ENCODE peak calls at places on chromosome 5, in ten cellular contexts. One of them, this sample, is unnamed.
A peak's percentile ranks its signal among the peaks of the same experiment; 100 is the strongest.

GRCh38 chr5:144284931-144285330 is 114.3 kb downstream of the KCTD16 start:
- DNase-seq in HT-29: no peak
- DNase-seq in transverse colon: no peak
- DNase-seq in HTR-8/SVneo: no peak
- DNase-seq in NCI-H345: no peak
- DNase-seq in breast epithelium: no peak
- DNase-seq in IMR-90: peak; percentile 4
- DNase-seq in skeletal muscle cell: no peak
- DNase-seq in retinal pigment epithelial cell: no peak
- DNase-seq in activated gamma-delta T cell treated with Interleukin-2 at 50 U/mL for 16 hours: no peak
- DNase-seq in this sample: no peak

GRCh38 chr5:173823721-173824567 is 64.2 kb upstream of the CPEB4 start:
- DNase-seq in HTR-8/SVneo: peak; percentile 73
- DNase-seq in retinal pigment epithelial cell: peak; percentile 91
- DNase-seq in IMR-90: peak; percentile 85
- DNase-seq in breast epithelium: peak; percentile 74
- DNase-seq in activated gamma-delta T cell treated with Interleukin-2 at 50 U/mL for 16 hours: no peak
- DNase-seq in HT-29: peak; percentile 90
- DNase-seq in skeletal muscle cell: peak; percentile 53
- DNase-seq in transverse colon: peak; percentile 52
- DNase-seq in NCI-H345: no peak
- DNase-seq in this sample: peak; percentile 64

GRCh38 chr5:176816791-176817272 is 6.5 kb downstream of the UNC5A start:
- DNase-seq in IMR-90: no peak
- DNase-seq in retinal pigment epithelial cell: no peak
- DNase-seq in transverse colon: no peak
- DNase-seq in skeletal muscle cell: no peak
- DNase-seq in NCI-H345: peak; percentile 71
- DNase-seq in HTR-8/SVneo: no peak
- DNase-seq in HT-29: no peak
- DNase-seq in activated gamma-delta T cell treated with Interleukin-2 at 50 U/mL for 16 hours: no peak
- DNase-seq in breast epithelium: no peak
- DNase-seq in this sample: no peak

GRCh38 chr5:24363789-24364534 is 280.8 kb downstream of the CDH10 start:
- DNase-seq in retinal pigment epithelial cell: no peak
- DNase-seq in activated gamma-delta T cell treated with Interleukin-2 at 50 U/mL for 16 hours: no peak
- DNase-seq in breast epithelium: no peak
- DNase-seq in skeletal muscle cell: no peak
- DNase-seq in HTR-8/SVneo: no peak
- DNase-seq in HT-29: no peak
- DNase-seq in NCI-H345: peak; percentile 96
- DNase-seq in IMR-90: no peak
- DNase-seq in transverse colon: no peak
- DNase-seq in this sample: no peak

GRCh38 chr5:179549973-179550510 is 312 bp upstream of the RUFY1 start:
- DNase-seq in transverse colon: no peak
- DNase-seq in activated gamma-delta T cell treated with Interleukin-2 at 50 U/mL for 16 hours: no peak
- DNase-seq in skeletal muscle cell: no peak
- DNase-seq in NCI-H345: peak; percentile 54
- DNase-seq in retinal pigment epithelial cell: no peak
- DNase-seq in IMR-90: no peak
- DNase-seq in HT-29: peak; percentile 55
- DNase-seq in HTR-8/SVneo: no peak
- DNase-seq in breast epithelium: peak; percentile 54
- DNase-seq in this sample: no peak

GRCh38 chr5:74402553-74402952 is 238.0 kb downstream of the ENC1 start:
- DNase-seq in skeletal muscle cell: no peak
- DNase-seq in retinal pigment epithelial cell: no peak
- DNase-seq in breast epithelium: no peak
- DNase-seq in NCI-H345: no peak
- DNase-seq in IMR-90: no peak
- DNase-seq in HTR-8/SVneo: no peak
- DNase-seq in HT-29: peak; percentile 55
- DNase-seq in activated gamma-delta T cell treated with Interleukin-2 at 50 U/mL for 16 hours: no peak
- DNase-seq in transverse colon: no peak
- DNase-seq in this sample: no peak

GRCh38 chr5:109455598-109456096 is 45.9 kb upstream of the PJA2 start:
- DNase-seq in transverse colon: peak; percentile 11
- DNase-seq in retinal pigment epithelial cell: peak; percentile 97
- DNase-seq in HTR-8/SVneo: peak; percentile 81
- DNase-seq in HT-29: no peak
- DNase-seq in skeletal muscle cell: peak; percentile 99
- DNase-seq in NCI-H345: no peak
- DNase-seq in activated gamma-delta T cell treated with Interleukin-2 at 50 U/mL for 16 hours: no peak
- DNase-seq in IMR-90: peak; percentile 98
- DNase-seq in breast epithelium: peak; percentile 85
- DNase-seq in this sample: peak; percentile 19

GRCh38 chr5:154868702-154869101 is 10.3 kb downstream of the CNOT8 start:
- DNase-seq in IMR-90: peak; percentile 8
- DNase-seq in transverse colon: no peak
- DNase-seq in retinal pigment epithelial cell: no peak
- DNase-seq in HTR-8/SVneo: peak; percentile 22
- DNase-seq in activated gamma-delta T cell treated with Interleukin-2 at 50 U/mL for 16 hours: no peak
- DNase-seq in NCI-H345: no peak
- DNase-seq in breast epithelium: no peak
- DNase-seq in HT-29: peak; percentile 50
- DNase-seq in skeletal muscle cell: no peak
- DNase-seq in this sample: no peak

GRCh38 chr5:134566741-134567221 is 41.3 kb downstream of the JADE2 start:
- DNase-seq in HTR-8/SVneo: no peak
- DNase-seq in transverse colon: no peak
- DNase-seq in breast epithelium: no peak
- DNase-seq in HT-29: no peak
- DNase-seq in skeletal muscle cell: no peak
- DNase-seq in activated gamma-delta T cell treated with Interleukin-2 at 50 U/mL for 16 hours: no peak
- DNase-seq in NCI-H345: no peak
- DNase-seq in retinal pigment epithelial cell: no peak
- DNase-seq in IMR-90: no peak
- DNase-seq in this sample: no peak

GRCh38 chr5:120394259-120394658 is 69.8 kb upstream of the PRR16 start:
- DNase-seq in NCI-H345: no peak
- DNase-seq in HTR-8/SVneo: no peak
- DNase-seq in breast epithelium: no peak
- DNase-seq in activated gamma-delta T cell treated with Interleukin-2 at 50 U/mL for 16 hours: no peak
- DNase-seq in IMR-90: no peak
- DNase-seq in HT-29: peak; percentile 9
- DNase-seq in retinal pigment epithelial cell: no peak
- DNase-seq in skeletal muscle cell: no peak
- DNase-seq in transverse colon: no peak
- DNase-seq in this sample: no peak

GRCh38 chr5:163079618-163080017 is 357.8 kb upstream of the CCNG1 start:
- DNase-seq in HT-29: peak; percentile 33
- DNase-seq in retinal pigment epithelial cell: no peak
- DNase-seq in breast epithelium: no peak
- DNase-seq in skeletal muscle cell: no peak
- DNase-seq in transverse colon: no peak
- DNase-seq in IMR-90: no peak
- DNase-seq in HTR-8/SVneo: no peak
- DNase-seq in activated gamma-delta T cell treated with Interleukin-2 at 50 U/mL for 16 hours: no peak
- DNase-seq in NCI-H345: no peak
- DNase-seq in this sample: no peak

GRCh38 chr5:16749626-16750025 is 132.8 kb upstream of the RETREG1 start:
- DNase-seq in skeletal muscle cell: no peak
- DNase-seq in HTR-8/SVneo: no peak
- DNase-seq in IMR-90: no peak
- DNase-seq in HT-29: no peak
- DNase-seq in transverse colon: no peak
- DNase-seq in retinal pigment epithelial cell: no peak
- DNase-seq in activated gamma-delta T cell treated with Interleukin-2 at 50 U/mL for 16 hours: no peak
- DNase-seq in breast epithelium: no peak
- DNase-seq in NCI-H345: no peak
- DNase-seq in this sample: no peak

GRCh38 chr5:180495292-180495691 is 1.1 kb downstream of the CNOT6 start:
- DNase-seq in activated gamma-delta T cell treated with Interleukin-2 at 50 U/mL for 16 hours: no peak
- DNase-seq in NCI-H345: no peak
- DNase-seq in HTR-8/SVneo: no peak
- DNase-seq in HT-29: peak; percentile 36
- DNase-seq in IMR-90: no peak
- DNase-seq in retinal pigment epithelial cell: no peak
- DNase-seq in breast epithelium: no peak
- DNase-seq in skeletal muscle cell: no peak
- DNase-seq in transverse colon: no peak
- DNase-seq in this sample: no peak

GRCh38 chr5:73274121-73274520 is 101.1 kb downstream of the TMEM174 start:
- DNase-seq in activated gamma-delta T cell treated with Interleukin-2 at 50 U/mL for 16 hours: no peak
- DNase-seq in IMR-90: no peak
- DNase-seq in HT-29: no peak
- DNase-seq in transverse colon: no peak
- DNase-seq in retinal pigment epithelial cell: no peak
- DNase-seq in breast epithelium: no peak
- DNase-seq in HTR-8/SVneo: no peak
- DNase-seq in skeletal muscle cell: no peak
- DNase-seq in NCI-H345: no peak
- DNase-seq in this sample: no peak